ENCODE peak calls at places on chromosomes 11 and 22, in eight cellular contexts. H, Q, P, U, V, E, G and S are unnamed samples.
A peak's percentile ranks its signal among the peaks of the same experiment; 100 is the strongest.

GRCh38 chr11:60326955-60327354 is at the start of gene MS4A6E:
- DNase-seq in H (no peak), Q (no peak), P (no peak), U (no peak), V (no peak), E (no peak), G (no peak), S (no peak)

GRCh38 chr11:23284626-23285025 is 424.4 kb upstream of the CCDC179 start:
- DNase-seq in H (no peak), Q (no peak), P (peak; percentile 61), U (peak; percentile 34), V (no peak), E (peak; percentile 46), G (peak; percentile 64), S (no peak)

GRCh38 chr11:99370557-99371200 is 349.9 kb downstream of the CNTN5 start:
- DNase-seq in H (no peak), Q (no peak), P (peak; percentile 65), U (peak; percentile 23), V (no peak), E (peak; percentile 83), G (no peak), S (no peak)

GRCh38 chr11:121591405-121592033 is 138.8 kb upstream of the SORL1-AS1 start:
- DNase-seq in H (peak; percentile 86), Q (peak; percentile 69), P (peak; percentile 60), U (peak; percentile 63), V (peak; percentile 81), E (peak; percentile 77), G (peak; percentile 90), S (peak; percentile 91)

GRCh38 chr22:39718206-39718605 is 147.7 kb downstream of the CACNA1I start:
- DNase-seq in H (no peak), Q (no peak), P (no peak), U (no peak), V (peak; percentile 24), E (no peak), G (no peak), S (no peak)

GRCh38 chr22:18110194-18110943 is at the start of gene TUBA8:
- DNase-seq in H (peak; percentile 77), Q (peak; percentile 24), P (peak; percentile 53), U (no peak), V (no peak), E (peak; percentile 20), G (peak; percentile 57), S (peak; percentile 87)

GRCh38 chr22:47337161-47337621 is 574.7 kb downstream of the TBC1D22A start:
- DNase-seq in H (peak; percentile 85), Q (no peak), P (peak; percentile 94), U (peak; percentile 42), V (no peak), E (peak; percentile 85), G (peak; percentile 86), S (no peak)

GRCh38 chr11:45048870-45049825 is 97.3 kb upstream of the PRDM11 start:
- DNase-seq in H (no peak), Q (no peak), P (no peak), U (no peak), V (no peak), E (no peak), G (no peak), S (no peak)

GRCh38 chr22:28246392-28246791 is 327.3 kb upstream of the PITPNB start:
- DNase-seq in H (no peak), Q (no peak), P (peak; percentile 97), U (no peak), V (no peak), E (peak; percentile 81), G (peak; percentile 76), S (no peak)

GRCh38 chr11:130178992-130179391 is 19.4 kb downstream of the ST14 start:
- DNase-seq in H (no peak), Q (no peak), P (no peak), U (no peak), V (no peak), E (no peak), G (no peak), S (no peak)

GRCh38 chr22:25172153-25172552 is 27.5 kb upstream of the CRYBB3 start:
- DNase-seq in H (peak; percentile 21), Q (no peak), P (no peak), U (no peak), V (peak; percentile 40), E (no peak), G (no peak), S (peak; percentile 27)

GRCh38 chr11:20739004-20739612 is 69.7 kb downstream of the NELL1 start:
- DNase-seq in H (no peak), Q (no peak), P (no peak), U (no peak), V (no peak), E (no peak), G (no peak), S (no peak)

GRCh38 chr22:20494978-20495860 is at the start of gene KLHL22:
- DNase-seq in H (peak; percentile 69), Q (peak; percentile 52), P (peak; percentile 38), U (no peak), V (peak; percentile 43), E (peak; percentile 53), G (peak; percentile 65), S (peak; percentile 54)

GRCh38 chr22:29315286-29316195 is at the start of gene RASL10A:
- DNase-seq in H (peak; percentile 52), Q (no peak), P (no peak), U (no peak), V (no peak), E (no peak), G (no peak), S (no peak)

GRCh38 chr11:24794064-24794463 is 297.2 kb downstream of the LUZP2 start:
- DNase-seq in H (no peak), Q (no peak), P (peak; percentile 9), U (no peak), V (no peak), E (no peak), G (no peak), S (no peak)

GRCh38 chr22:38148252-38148651 is 33.4 kb downstream of the PLA2G6 start:
- DNase-seq in H (no peak), Q (no peak), P (peak; percentile 85), U (peak; percentile 11), V (no peak), E (peak; percentile 83), G (peak; percentile 53), S (no peak)

GRCh38 chr11:26741036-26741435 is 19.2 kb upstream of the SLC5A12 start:
- DNase-seq in H (no peak), Q (no peak), P (peak; percentile 76), U (no peak), V (no peak), E (peak; percentile 57), G (peak; percentile 86), S (no peak)

GRCh38 chr22:27241430-27242110 is 560.0 kb downstream of the MN1 start:
- DNase-seq in H (no peak), Q (no peak), P (peak; percentile 59), U (no peak), V (no peak), E (peak; percentile 51), G (no peak), S (no peak)

GRCh38 chr22:45881524-45881875 is 95.5 kb downstream of the WNT7B start:
- DNase-seq in H (no peak), Q (no peak), P (no peak), U (no peak), V (no peak), E (no peak), G (no peak), S (no peak)

GRCh38 chr11:128691802-128692749 is 1.8 kb upstream of the FLI1 start:
- DNase-seq in H (no peak), Q (no peak), P (no peak), U (no peak), V (no peak), E (no peak), G (no peak), S (no peak)
- H3K4me3 ChIP-seq in H (no peak overlapping the region), Q (peak overlapping the region; percentile 63), P (no peak overlapping the region), U (peak overlapping the region; percentile 74), V (peak overlapping the region; percentile 47), E (peak overlapping the region; percentile 75), G (peak overlapping the region; percentile 70), S (peak overlapping the region; percentile 68)

GRCh38 chr11:64875369-64876225 is 2.8 kb downstream of the EHD1 start:
- DNase-seq in H (peak; percentile 95), Q (peak; percentile 37), P (no peak), U (no peak), V (no peak), E (no peak), G (no peak), S (peak; percentile 51)
- TF ChIP-seq CTCF in H (no peak), Q (no peak), P (peak; percentile 17), U (peak; percentile 12), V (no peak), E (peak; percentile 13), G (no peak), S (no peak)

GRCh38 chr11:69702769-69703510 is 882 bp downstream of the FGF19 start:
- DNase-seq in H (no peak), Q (no peak), P (no peak), U (no peak), V (no peak), E (no peak), G (peak; percentile 14), S (no peak)

GRCh38 chr11:69703711-69704507 is at the start of gene FGF19:
- DNase-seq in H (no peak), Q (no peak), P (no peak), U (no peak), V (no peak), E (no peak), G (peak; percentile 26), S (no peak)

GRCh38 chr11:69705246-69705856 is 1.5 kb upstream of the FGF19 start:
- DNase-seq in H (no peak), Q (no peak), P (no peak), U (no peak), V (no peak), E (no peak), G (no peak), S (no peak)

GRCh38 chr11:69705901-69706787 is 2.3 kb upstream of the FGF19 start:
- DNase-seq in H (no peak), Q (no peak), P (no peak), U (no peak), V (peak; percentile 66), E (no peak), G (no peak), S (no peak)

GRCh38 chr11:69704508-69705245 is 855 bp upstream of the FGF19 start:
- DNase-seq in H (no peak), Q (no peak), P (no peak), U (no peak), V (no peak), E (peak; percentile 2), G (peak; percentile 52), S (no peak)
- H3K4me3 ChIP-seq in H (no peak overlapping the region), Q (peak overlapping the region; percentile 47), P (no peak overlapping the region), U (no peak overlapping the region), V (no peak overlapping the region), E (no peak overlapping the region), G (no peak overlapping the region), S (no peak overlapping the region)

GRCh38 chr11:8311366-8311765 is 47.7 kb upstream of the LMO1 start:
- DNase-seq in H (no peak), Q (no peak), P (no peak), U (no peak), V (no peak), E (no peak), G (no peak), S (no peak)

GRCh38 chr11:8309311-8309710 is 45.6 kb upstream of the LMO1 start:
- DNase-seq in H (no peak), Q (no peak), P (no peak), U (no peak), V (no peak), E (no peak), G (no peak), S (no peak)

GRCh38 chr11:8310743-8311298 is 47.1 kb upstream of the LMO1 start:
- DNase-seq in H (no peak), Q (no peak), P (no peak), U (no peak), V (no peak), E (no peak), G (no peak), S (no peak)

GRCh38 chr11:8307601-8308000 is 43.9 kb upstream of the LMO1 start:
- DNase-seq in H (no peak), Q (no peak), P (no peak), U (no peak), V (no peak), E (no peak), G (no peak), S (no peak)

GRCh38 chr11:8309862-8310261 is 46.2 kb upstream of the LMO1 start:
- DNase-seq in H (no peak), Q (no peak), P (no peak), U (no peak), V (no peak), E (no peak), G (no peak), S (no peak)
- TF ChIP-seq CTCF in H (no peak), Q (no peak), P (no peak), U (no peak), V (no peak), E (no peak), G (no peak), S (no peak)